ENCODE peak calls at places on chromosome 15, in four cellular contexts. I, L, A and T are unnamed samples.

GRCh38 chr15:65857718-65858402 is 11.4 kb upstream of the RAB11A start:
- DNase-seq in I (no peak), L (no peak), A (no peak), T (no peak)

GRCh38 chr15:73936181-73936580 is 9.9 kb downstream of the LOXL1 start:
- DNase-seq in A (peak), L (no peak), I (peak), T (no peak)

GRCh38 chr15:80228959-80229610 is 22.9 kb downstream of the CTXND1 start:
- DNase-seq in A (no peak), I (no peak), L (peak), T (no peak)

GRCh38 chr15:56016281-56016680 is 22.9 kb upstream of the NEDD4 start:
- DNase-seq in A (no peak), L (no peak), I (no peak), T (no peak)

GRCh38 chr15:68700395-68701123 is 120.1 kb downstream of the ANP32A start:
- DNase-seq in I (no peak), A (peak), L (no peak), T (no peak)

GRCh38 chr15:35308802-35309201 is 223.7 kb upstream of the NANOGP8 start:
- DNase-seq in L (peak), I (peak), A (no peak), T (no peak)

GRCh38 chr15:80141916-80142598 is 10.7 kb upstream of the FAH start:
- DNase-seq in I (no peak), L (no peak), A (no peak), T (no peak)

GRCh38 chr15:83514584-83514983 is 67.4 kb downstream of the SH3GL3 start:
- DNase-seq in I (no peak), L (no peak), A (no peak), T (no peak)

GRCh38 chr15:75817151-75817935 is 25.9 kb upstream of the UBE2Q2 start:
- DNase-seq in A (no peak), I (no peak), L (no peak), T (no peak)

GRCh38 chr15:77251662-77252061 is 168.2 kb downstream of the PEAK1 start:
- DNase-seq in L (peak), A (peak), I (peak), T (no peak)

GRCh38 chr15:63764124-63764827 is 69.5 kb downstream of the HERC1 start:
- DNase-seq in A (no peak), L (no peak), I (no peak), T (no peak)

GRCh38 chr15:97648728-97649127 is 311.8 kb upstream of the ARRDC4 start:
- DNase-seq in I (no peak), L (no peak), A (no peak), T (no peak)

GRCh38 chr15:74988007-74988800 is 7.2 kb upstream of the SCAMP5 start:
- DNase-seq in A (peak), L (peak), I (peak), T (no peak)

GRCh38 chr15:67198157-67198754 is 56.2 kb downstream of the AAGAB start:
- DNase-seq in A (no peak), I (no peak), L (no peak), T (no peak)

GRCh38 chr15:83850015-83850414 is 196.1 kb downstream of the ADAMTSL3 start:
- DNase-seq in A (no peak), I (no peak), L (no peak), T (no peak)

GRCh38 chr15:81859737-81860516 is 185.9 kb downstream of the MEX3B start:
- DNase-seq in I (no peak), A (no peak), L (no peak), T (no peak)

GRCh38 chr15:28921925-28922711 is 36.3 kb downstream of the APBA2 start:
- DNase-seq in A (no peak), I (no peak), L (no peak), T (no peak)

GRCh38 chr15:56675930-56676329 is 57.4 kb downstream of the ZNF280D start:
- DNase-seq in L (no peak), A (no peak), I (no peak), T (no peak)

GRCh38 chr15:38304486-38304885 is 51.9 kb downstream of the SPRED1 start:
- DNase-seq in I (no peak), L (no peak), A (no peak), T (no peak)

GRCh38 chr15:64911317-64912186 is at the start of gene ANKDD1A:
- DNase-seq in L (no peak), I (peak), A (peak), T (no peak)

GRCh38 chr15:101250931-101251829 is 668 bp downstream of the CHSY1 start:
- DNase-seq in L (peak), I (peak), A (peak), T (no peak)

GRCh38 chr15:39774688-39775267 is 7.9 kb downstream of the FSIP1 start:
- DNase-seq in I (no peak), A (no peak), L (no peak), T (no peak)

GRCh38 chr15:56996746-56997470 is 78.5 kb downstream of the TCF12 start:
- DNase-seq in L (no peak), A (no peak), I (no peak), T (no peak)

GRCh38 chr15:98324341-98324970 is 323.9 kb upstream of the IGF1R start:
- DNase-seq in A (no peak), L (no peak), I (peak), T (no peak)

GRCh38 chr15:80093854-80094418 is 34.5 kb downstream of the ZFAND6 start:
- DNase-seq in I (peak), L (no peak), A (peak), T (no peak)

GRCh38 chr15:59644757-59645156 is 12.6 kb downstream of the GTF2A2 start:
- DNase-seq in I (peak), A (no peak), L (no peak), T (no peak)

GRCh38 chr15:75723171-75723846 is 10.7 kb upstream of the CSPG4 start:
- DNase-seq in L (no peak), A (peak), I (peak), T (no peak)

GRCh38 chr15:42544858-42545629 is 3.5 kb downstream of the LRRC57 start:
- DNase-seq in I (no peak), A (no peak), L (no peak), T (no peak)

GRCh38 chr15:36951747-36952247 is 148.6 kb downstream of the MEIS2 start:
- DNase-seq in I (peak), A (no peak), L (peak), T (no peak)

GRCh38 chr15:36643551-36643950 is 64.1 kb downstream of the CDIN1 start:
- DNase-seq in I (peak), A (no peak), L (peak), T (no peak)

GRCh38 chr15:74385442-74386132 is 18.1 kb upstream of the CYP11A1 start:
- DNase-seq in L (no peak), A (no peak), I (no peak), T (no peak)

GRCh38 chr15:89822030-89822429 is 7.4 kb upstream of the ANPEP start:
- DNase-seq in I (peak), L (no peak), A (peak), T (no peak)

GRCh38 chr15:38062679-38063078 is 128.2 kb downstream of the TMCO5A start:
- DNase-seq in L (no peak), A (no peak), I (no peak), T (no peak)

GRCh38 chr15:46088486-46089437 is 453.9 kb downstream of the SQOR start:
- DNase-seq in A (no peak), L (peak), I (peak), T (no peak)
- TF ChIP-seq CTCF in A (no peak), L (no peak), I (no peak), T (no peak)

GRCh38 chr15:72835289-72835890 is 51.8 kb upstream of the ADPGK start:
- DNase-seq in A (no peak), I (peak), L (no peak), T (no peak)
- TF ChIP-seq CTCF in A (peak), I (peak), L (peak), T (peak)

GRCh38 chr15:58074452-58074851 is 8.9 kb upstream of the ALDH1A2 start:
- DNase-seq in A (no peak), L (no peak), I (no peak), T (no peak)

GRCh38 chr15:58078591-58078990 is 13.1 kb upstream of the ALDH1A2 start:
- DNase-seq in L (no peak), A (peak), I (no peak), T (no peak)

GRCh38 chr15:58081446-58081845 is 15.9 kb upstream of the ALDH1A2 start:
- DNase-seq in I (peak), L (no peak), A (no peak), T (no peak)

GRCh38 chr15:58080398-58080797 is 14.9 kb upstream of the ALDH1A2 start:
- DNase-seq in A (no peak), I (no peak), L (no peak), T (no peak)

GRCh38 chr15:58077427-58077826 is 11.9 kb upstream of the ALDH1A2 start:
- DNase-seq in L (no peak), I (peak), A (no peak), T (no peak)
- TF ChIP-seq CTCF in L (peak), I (peak), A (peak), T (no peak)

GRCh38 chr15:90885432-90886290 is 1.4 kb downstream of the FES start:
- DNase-seq in L (no peak), I (peak), A (peak), T (peak)
- TF ChIP-seq CTCF in L (peak), I (peak), A (peak), T (peak)

GRCh38 chr15:71386448-71387236 is 271.4 kb downstream of the THSD4 start:
- DNase-seq in I (peak), L (no peak), A (peak), T (no peak)
- TF ChIP-seq CTCF in I (peak), L (peak), A (peak), T (no peak)

GRCh38 chr15:78739206-78739605 is 72.1 kb downstream of the ADAMTS7 start:
- DNase-seq in L (no peak), I (no peak), A (no peak), T (no peak)
- TF ChIP-seq CTCF in L (no peak), I (no peak), A (no peak), T (no peak)

GRCh38 chr15:27210176-27210575 is 239.2 kb downstream of the GABRG3 start:
- DNase-seq in A (no peak), I (no peak), L (no peak), T (no peak)
- TF ChIP-seq CTCF in A (no peak), I (no peak), L (no peak), T (no peak)

DNA sequence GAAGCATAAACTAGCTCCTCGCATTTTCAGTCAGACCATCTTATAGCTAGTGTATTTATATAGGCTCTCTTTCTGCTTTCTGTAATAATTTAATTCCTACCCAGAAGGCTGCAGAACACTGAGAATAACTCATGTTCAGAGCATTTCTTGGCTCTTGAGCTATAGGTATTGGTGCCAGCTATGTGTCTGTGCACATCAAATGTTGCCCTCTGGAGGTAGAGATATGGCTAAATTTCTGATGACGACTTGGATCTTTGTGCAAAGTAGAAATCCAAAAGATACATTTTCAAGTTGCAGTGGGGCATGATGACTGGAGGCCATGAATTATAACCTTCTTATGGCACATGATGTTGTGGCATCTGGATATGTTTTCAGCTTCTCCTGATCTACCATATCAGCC is 336.2 kb upstream of the TPM1 start:
- DNase-seq in I (peak), A (peak), L (no peak), T (no peak)
- TF ChIP-seq CTCF in I (peak), A (peak), L (no peak), T (no peak)

GRCh38 chr15:53128652-53129051 is 338.5 kb upstream of the ONECUT1 start:
- DNase-seq in A (no peak), I (no peak), L (no peak), T (no peak)
- TF ChIP-seq CTCF in A (no peak), I (no peak), L (no peak), T (no peak)

GRCh38 chr15:85592148-85592547 is 202.6 kb downstream of the KLHL25 start:
- DNase-seq in I (peak), A (peak), L (peak), T (no peak)
- TF ChIP-seq CTCF in I (no peak), A (peak), L (peak), T (no peak)